ENCODE peak calls at places on chromosome 5, in five cellular contexts. One of them, this sample, is unnamed. For H3K36me3, the result is how much of the 10 kb centered on the place peaks cover.

GRCh38 chr5:143696920-143697319 is 115.0 kb upstream of the HMHB1 start:
- DNase-seq in heart left ventricle: no peak
- DNase-seq in esophagus squamous epithelium: no peak
- DNase-seq in fibroblast of lung: no peak
- DNase-seq in endodermal cell: no peak
- DNase-seq in this sample: no peak

GRCh38 chr5:11384441-11385250 is 519.6 kb downstream of the CTNND2 start:
- DNase-seq in heart left ventricle: no peak
- DNase-seq in esophagus squamous epithelium: no peak
- DNase-seq in endodermal cell: peak
- DNase-seq in fibroblast of lung: no peak
- DNase-seq in this sample: peak

GRCh38 chr5:87243161-87243877 is 24.4 kb upstream of the RASA1 start:
- DNase-seq in fibroblast of lung: peak
- DNase-seq in esophagus squamous epithelium: no peak
- DNase-seq in heart left ventricle: no peak
- DNase-seq in endodermal cell: no peak
- DNase-seq in this sample: no peak

GRCh38 chr5:179367491-179367890 is 22.2 kb upstream of the ADAMTS2 start:
- DNase-seq in endodermal cell: no peak
- DNase-seq in heart left ventricle: no peak
- DNase-seq in fibroblast of lung: no peak
- DNase-seq in esophagus squamous epithelium: no peak
- DNase-seq in this sample: no peak

GRCh38 chr5:179371681-179372675 is 26.7 kb upstream of the ADAMTS2 start:
- DNase-seq in heart left ventricle: no peak
- DNase-seq in fibroblast of lung: no peak
- DNase-seq in endodermal cell: peak
- DNase-seq in esophagus squamous epithelium: no peak
- DNase-seq in this sample: peak

GRCh38 chr5:37838933-37839341 is 904 bp downstream of the GDNF start:
- DNase-seq in heart left ventricle: no peak
- DNase-seq in endodermal cell: peak
- DNase-seq in esophagus squamous epithelium: no peak
- DNase-seq in fibroblast of lung: no peak
- DNase-seq in this sample: no peak

GRCh38 chr5:163596536-163596935 is 91.1 kb downstream of the MAT2B start:
- DNase-seq in fibroblast of lung: no peak
- DNase-seq in heart left ventricle: no peak
- DNase-seq in esophagus squamous epithelium: no peak
- DNase-seq in endodermal cell: no peak
- DNase-seq in this sample: no peak

GRCh38 chr5:140632366-140633080 is 452 bp downstream of the CD14 start:
- DNase-seq in endodermal cell: no peak
- DNase-seq in esophagus squamous epithelium: no peak
- DNase-seq in heart left ventricle: peak
- DNase-seq in fibroblast of lung: peak
- DNase-seq in this sample: no peak

GRCh38 chr5:99032234-99033013 is 103.6 kb upstream of the CHD1 start:
- DNase-seq in esophagus squamous epithelium: no peak
- DNase-seq in endodermal cell: peak
- DNase-seq in heart left ventricle: peak
- DNase-seq in fibroblast of lung: peak
- DNase-seq in this sample: no peak

GRCh38 chr5:149380466-149381121 is 1.5 kb upstream of the IL17B start:
- DNase-seq in endodermal cell: no peak
- DNase-seq in fibroblast of lung: no peak
- DNase-seq in esophagus squamous epithelium: no peak
- DNase-seq in heart left ventricle: no peak
- DNase-seq in this sample: no peak

GRCh38 chr5:31220968-31221367 is 27.5 kb downstream of the CDH6 start:
- DNase-seq in heart left ventricle: no peak
- DNase-seq in fibroblast of lung: no peak
- DNase-seq in endodermal cell: peak
- DNase-seq in esophagus squamous epithelium: no peak
- DNase-seq in this sample: no peak

GRCh38 chr5:141618030-141618803 is 583 bp downstream of the DIAPH1 start:
- DNase-seq in esophagus squamous epithelium: no peak
- DNase-seq in endodermal cell: peak
- DNase-seq in heart left ventricle: peak
- DNase-seq in fibroblast of lung: no peak
- DNase-seq in this sample: peak

GRCh38 chr5:31823477-31823876 is 184.5 kb downstream of the PDZD2 start:
- DNase-seq in fibroblast of lung: no peak
- DNase-seq in endodermal cell: no peak
- DNase-seq in esophagus squamous epithelium: no peak
- DNase-seq in heart left ventricle: no peak
- DNase-seq in this sample: no peak

GRCh38 chr5:36528588-36528987 is 77.8 kb upstream of the SLC1A3 start:
- DNase-seq in fibroblast of lung: no peak
- DNase-seq in heart left ventricle: no peak
- DNase-seq in endodermal cell: no peak
- DNase-seq in esophagus squamous epithelium: no peak
- DNase-seq in this sample: no peak

GRCh38 chr5:107669543-107670027 is 1.2 kb downstream of the EFNA5 start:
- DNase-seq in heart left ventricle: peak
- DNase-seq in endodermal cell: no peak
- DNase-seq in esophagus squamous epithelium: no peak
- DNase-seq in fibroblast of lung: peak
- DNase-seq in this sample: peak

GRCh38 chr5:120657083-120657482 is 193.0 kb downstream of the PRR16 start:
- DNase-seq in esophagus squamous epithelium: no peak
- DNase-seq in heart left ventricle: no peak
- DNase-seq in fibroblast of lung: no peak
- DNase-seq in endodermal cell: no peak
- DNase-seq in this sample: no peak

GRCh38 chr5:139808481-139809330 is 13.1 kb downstream of the PSD2 start:
- DNase-seq in endodermal cell: peak
- DNase-seq in fibroblast of lung: peak
- DNase-seq in esophagus squamous epithelium: no peak
- DNase-seq in heart left ventricle: peak
- DNase-seq in this sample: no peak

GRCh38 chr5:141521244-141521781 is 32.4 kb downstream of the PCDHGC5 start:
- DNase-seq in esophagus squamous epithelium: no peak
- DNase-seq in fibroblast of lung: peak
- DNase-seq in endodermal cell: no peak
- DNase-seq in heart left ventricle: peak
- DNase-seq in this sample: peak

GRCh38 chr5:176927562-176927961 is 28.4 kb upstream of the HK3 start:
- DNase-seq in fibroblast of lung: no peak
- DNase-seq in endodermal cell: no peak
- DNase-seq in heart left ventricle: no peak
- DNase-seq in esophagus squamous epithelium: no peak
- DNase-seq in this sample: no peak

GRCh38 chr5:32095261-32095671 is 78.9 kb downstream of the GOLPH3 start:
- DNase-seq in fibroblast of lung: no peak
- DNase-seq in endodermal cell: no peak
- DNase-seq in heart left ventricle: no peak
- DNase-seq in esophagus squamous epithelium: no peak
- DNase-seq in this sample: no peak

GRCh38 chr5:16784843-16785791 is 151.0 kb downstream of the MYO10 start:
- DNase-seq in heart left ventricle: no peak
- DNase-seq in esophagus squamous epithelium: no peak
- DNase-seq in fibroblast of lung: no peak
- DNase-seq in endodermal cell: no peak
- DNase-seq in this sample: no peak

GRCh38 chr5:18095061-18095460 is 460.8 kb downstream of the TAF11L14 start:
- DNase-seq in fibroblast of lung: no peak
- DNase-seq in endodermal cell: no peak
- DNase-seq in esophagus squamous epithelium: no peak
- DNase-seq in heart left ventricle: no peak
- DNase-seq in this sample: no peak

GRCh38 chr5:96920956-96921355 is 14.9 kb upstream of the LNPEP start:
- DNase-seq in fibroblast of lung: no peak
- DNase-seq in heart left ventricle: no peak
- DNase-seq in esophagus squamous epithelium: no peak
- DNase-seq in endodermal cell: no peak
- DNase-seq in this sample: no peak

GRCh38 chr5:136036991-136037705 is 8.4 kb downstream of the TGFBI start:
- DNase-seq in endodermal cell: no peak
- DNase-seq in heart left ventricle: no peak
- DNase-seq in esophagus squamous epithelium: no peak
- DNase-seq in fibroblast of lung: no peak
- DNase-seq in this sample: no peak

GRCh38 chr5:174271316-174271715 is 225.8 kb downstream of the NSG2 start:
- DNase-seq in fibroblast of lung: no peak
- DNase-seq in endodermal cell: no peak
- DNase-seq in heart left ventricle: no peak
- DNase-seq in esophagus squamous epithelium: no peak
- DNase-seq in this sample: no peak

GRCh38 chr5:191036-191948 is at the start of gene LRRC14B:
- DNase-seq in fibroblast of lung: no peak
- DNase-seq in heart left ventricle: peak
- DNase-seq in esophagus squamous epithelium: no peak
- DNase-seq in endodermal cell: no peak
- DNase-seq in this sample: peak

GRCh38 chr5:110769282-110769681 is 30.5 kb downstream of the SLC25A46 start:
- DNase-seq in heart left ventricle: no peak
- DNase-seq in esophagus squamous epithelium: no peak
- DNase-seq in endodermal cell: no peak
- DNase-seq in fibroblast of lung: peak
- DNase-seq in this sample: no peak

GRCh38 chr5:138789771-138790242 is 36.6 kb downstream of the CTNNA1 start:
- DNase-seq in fibroblast of lung: peak
- DNase-seq in heart left ventricle: no peak
- DNase-seq in esophagus squamous epithelium: no peak
- DNase-seq in endodermal cell: peak
- DNase-seq in this sample: no peak

GRCh38 chr5:141199359-141200235 is at the start of gene PCDHB11:
- DNase-seq in esophagus squamous epithelium: no peak
- DNase-seq in heart left ventricle: no peak
- DNase-seq in fibroblast of lung: no peak
- DNase-seq in endodermal cell: peak
- DNase-seq in this sample: no peak

GRCh38 chr5:132870801-132871200 is 2.7 kb upstream of the LEAP2 start:
- DNase-seq in esophagus squamous epithelium: no peak
- DNase-seq in endodermal cell: no peak
- DNase-seq in heart left ventricle: no peak
- DNase-seq in fibroblast of lung: no peak
- DNase-seq in this sample: no peak

GRCh38 chr5:65072836-65073620 is 304.3 kb downstream of the CWC27 start:
- DNase-seq in endodermal cell: no peak
- DNase-seq in heart left ventricle: no peak
- DNase-seq in fibroblast of lung: no peak
- DNase-seq in esophagus squamous epithelium: no peak
- DNase-seq in this sample: no peak

DNA sequence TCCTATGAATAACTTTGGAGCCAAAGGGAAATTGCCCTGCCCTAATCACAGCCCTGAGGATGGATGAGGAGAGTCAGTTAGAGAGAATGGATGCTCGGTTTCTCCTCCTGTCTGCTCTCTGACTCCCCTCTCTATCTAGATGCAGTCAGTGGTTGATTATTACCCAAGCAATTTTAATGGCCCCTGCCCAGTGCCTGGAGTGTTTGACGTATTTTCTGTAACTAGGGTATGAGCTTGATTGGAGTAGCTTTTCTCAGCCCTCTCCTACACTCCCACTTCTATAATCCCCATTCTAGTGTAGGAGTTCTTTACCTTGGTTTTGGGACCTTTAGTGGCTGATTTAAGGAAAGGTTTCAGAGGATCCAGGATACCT is 60.4 kb downstream of the DOCK2 start:
- DNase-seq in esophagus squamous epithelium: no peak
- DNase-seq in fibroblast of lung: no peak
- DNase-seq in heart left ventricle: no peak
- DNase-seq in endodermal cell: no peak
- DNase-seq in this sample: no peak
- H3K36me3 ChIP-seq in esophagus squamous epithelium: under half
- H3K36me3 ChIP-seq in fibroblast of lung: under half
- H3K36me3 ChIP-seq in heart left ventricle: under half
- H3K36me3 ChIP-seq in endodermal cell: under half
- H3K36me3 ChIP-seq in this sample: under half

GRCh38 chr5:172919525-172920446 is 39.4 kb upstream of the RPL26L1 start:
- DNase-seq in endodermal cell: no peak
- DNase-seq in esophagus squamous epithelium: no peak
- DNase-seq in heart left ventricle: peak
- DNase-seq in fibroblast of lung: peak
- DNase-seq in this sample: no peak
- H3K36me3 ChIP-seq in endodermal cell: under half
- H3K36me3 ChIP-seq in esophagus squamous epithelium: half or more
- H3K36me3 ChIP-seq in heart left ventricle: half or more
- H3K36me3 ChIP-seq in fibroblast of lung: under half
- H3K36me3 ChIP-seq in this sample: under half

DNA sequence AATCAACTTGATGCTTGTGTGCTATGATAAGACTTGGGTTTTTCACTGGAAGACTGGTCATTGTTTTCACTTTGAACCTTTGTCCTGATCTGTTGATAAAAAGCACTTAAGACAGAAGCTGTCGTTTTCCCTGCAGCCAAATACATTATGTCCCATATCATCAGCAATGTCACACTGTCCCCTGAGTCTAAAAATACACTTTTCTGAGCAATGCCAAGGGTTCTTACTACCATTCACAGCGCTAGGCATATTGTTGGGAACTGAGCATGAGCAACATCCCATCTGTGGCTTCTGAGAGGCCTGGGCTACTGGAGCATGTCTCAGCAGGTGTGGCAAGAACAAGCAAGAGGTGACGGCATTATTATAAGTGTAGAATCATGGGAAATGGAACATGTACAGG is 81.8 kb downstream of the SEMA6A start:
- DNase-seq in heart left ventricle: peak
- DNase-seq in esophagus squamous epithelium: no peak
- DNase-seq in endodermal cell: peak
- DNase-seq in fibroblast of lung: no peak
- DNase-seq in this sample: no peak
- H3K36me3 ChIP-seq in heart left ventricle: under half
- H3K36me3 ChIP-seq in esophagus squamous epithelium: half or more
- H3K36me3 ChIP-seq in endodermal cell: under half
- H3K36me3 ChIP-seq in fibroblast of lung: under half
- H3K36me3 ChIP-seq in this sample: under half

GRCh38 chr5:129903466-129904101 is 681 bp upstream of the CHSY3 start:
- DNase-seq in fibroblast of lung: no peak
- DNase-seq in heart left ventricle: no peak
- DNase-seq in endodermal cell: no peak
- DNase-seq in esophagus squamous epithelium: no peak
- DNase-seq in this sample: no peak

GRCh38 chr5:129904667-129905466 is 602 bp downstream of the CHSY3 start:
- DNase-seq in endodermal cell: peak
- DNase-seq in esophagus squamous epithelium: no peak
- DNase-seq in fibroblast of lung: no peak
- DNase-seq in heart left ventricle: peak
- DNase-seq in this sample: no peak

GRCh38 chr5:129905467-129906176 is 1.4 kb downstream of the CHSY3 start:
- DNase-seq in endodermal cell: peak
- DNase-seq in fibroblast of lung: peak
- DNase-seq in esophagus squamous epithelium: no peak
- DNase-seq in heart left ventricle: peak
- DNase-seq in this sample: no peak

GRCh38 chr5:129904102-129904666 is at the start of gene CHSY3:
- DNase-seq in endodermal cell: peak
- DNase-seq in fibroblast of lung: peak
- DNase-seq in heart left ventricle: peak
- DNase-seq in esophagus squamous epithelium: peak
- DNase-seq in this sample: peak

DNA sequence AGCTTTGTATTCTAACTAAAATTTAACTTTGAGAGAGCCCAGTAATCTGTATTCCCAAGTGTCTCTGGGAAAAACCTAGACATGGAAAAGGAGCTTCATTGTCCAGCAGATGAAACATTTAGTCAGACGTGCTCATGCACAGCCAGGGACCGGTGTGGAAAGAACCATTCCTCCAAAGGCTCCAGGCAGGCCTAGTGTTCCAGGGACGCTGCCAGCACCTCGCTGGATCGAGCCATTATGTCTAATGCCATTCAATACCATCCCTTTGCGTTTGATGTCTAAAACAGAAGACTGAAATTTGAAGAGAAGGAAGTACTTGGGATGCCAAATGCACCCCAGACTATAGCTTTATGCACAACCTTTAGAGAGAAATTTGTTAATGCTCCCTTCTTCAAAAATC is 1.5 kb upstream of the CHSY3 start:
- DNase-seq in heart left ventricle: no peak
- DNase-seq in endodermal cell: no peak
- DNase-seq in fibroblast of lung: no peak
- DNase-seq in esophagus squamous epithelium: no peak
- DNase-seq in this sample: no peak
- H3K36me3 ChIP-seq in heart left ventricle: under half
- H3K36me3 ChIP-seq in endodermal cell: under half
- H3K36me3 ChIP-seq in fibroblast of lung: under half
- H3K36me3 ChIP-seq in esophagus squamous epithelium: under half
- H3K36me3 ChIP-seq in this sample: under half